ENCODE peak calls at places on chromosomes 13 and 19, in nine cellular contexts. One of them, this sample, is unnamed.

GRCh38 chr19:49497047-49497789 is 984 bp downstream of the RPS11 start:
- DNase-seq in retina: no peak
- DNase-seq in GM20000: peak
- DNase-seq in activated naive CD8-positive, alpha-beta T cell treated with anti-CD3 and anti-CD28 coated beads, Interleukin-2, amount 50 U/mL, for 24 hours: peak
- DNase-seq in A673: peak
- DNase-seq in stimulated activated CD4-positive, alpha-beta T cell treated with anti-CD3 and anti-CD28 coated beads, Interleukin-15, amount 100 ng/mL, for 24 hours: peak
- DNase-seq in choroid plexus epithelial cell: peak
- DNase-seq in BJ: no peak
- DNase-seq in AG04450: no peak
- DNase-seq in this sample: peak

GRCh38 chr13:60282708-60283107 is 114.3 kb upstream of the TDRD3 start:
- DNase-seq in GM20000: no peak
- DNase-seq in stimulated activated CD4-positive, alpha-beta T cell treated with anti-CD3 and anti-CD28 coated beads, Interleukin-15, amount 100 ng/mL, for 24 hours: no peak
- DNase-seq in choroid plexus epithelial cell: no peak
- DNase-seq in AG04450: no peak
- DNase-seq in activated naive CD8-positive, alpha-beta T cell treated with anti-CD3 and anti-CD28 coated beads, Interleukin-2, amount 50 U/mL, for 24 hours: no peak
- DNase-seq in BJ: no peak
- DNase-seq in retina: no peak
- DNase-seq in A673: no peak
- DNase-seq in this sample: no peak

GRCh38 chr13:33514362-33514761 is 228.8 kb upstream of the STARD13 start:
- DNase-seq in choroid plexus epithelial cell: no peak
- DNase-seq in retina: no peak
- DNase-seq in AG04450: no peak
- DNase-seq in A673: no peak
- DNase-seq in stimulated activated CD4-positive, alpha-beta T cell treated with anti-CD3 and anti-CD28 coated beads, Interleukin-15, amount 100 ng/mL, for 24 hours: no peak
- DNase-seq in GM20000: no peak
- DNase-seq in activated naive CD8-positive, alpha-beta T cell treated with anti-CD3 and anti-CD28 coated beads, Interleukin-2, amount 50 U/mL, for 24 hours: no peak
- DNase-seq in BJ: no peak
- DNase-seq in this sample: no peak

GRCh38 chr19:2120821-2121220 is 24.1 kb downstream of the IZUMO4 start:
- DNase-seq in choroid plexus epithelial cell: no peak
- DNase-seq in GM20000: no peak
- DNase-seq in retina: no peak
- DNase-seq in BJ: no peak
- DNase-seq in AG04450: no peak
- DNase-seq in stimulated activated CD4-positive, alpha-beta T cell treated with anti-CD3 and anti-CD28 coated beads, Interleukin-15, amount 100 ng/mL, for 24 hours: no peak
- DNase-seq in activated naive CD8-positive, alpha-beta T cell treated with anti-CD3 and anti-CD28 coated beads, Interleukin-2, amount 50 U/mL, for 24 hours: no peak
- DNase-seq in A673: no peak
- DNase-seq in this sample: no peak

GRCh38 chr13:29369060-29369743 is 226.3 kb downstream of the SLC7A1 start:
- DNase-seq in BJ: no peak
- DNase-seq in choroid plexus epithelial cell: peak
- DNase-seq in stimulated activated CD4-positive, alpha-beta T cell treated with anti-CD3 and anti-CD28 coated beads, Interleukin-15, amount 100 ng/mL, for 24 hours: no peak
- DNase-seq in GM20000: no peak
- DNase-seq in retina: no peak
- DNase-seq in AG04450: no peak
- DNase-seq in A673: peak
- DNase-seq in activated naive CD8-positive, alpha-beta T cell treated with anti-CD3 and anti-CD28 coated beads, Interleukin-2, amount 50 U/mL, for 24 hours: no peak
- DNase-seq in this sample: no peak

GRCh38 chr19:30278882-30279254 is 93.3 kb upstream of the ZNF536 start:
- DNase-seq in stimulated activated CD4-positive, alpha-beta T cell treated with anti-CD3 and anti-CD28 coated beads, Interleukin-15, amount 100 ng/mL, for 24 hours: no peak
- DNase-seq in GM20000: no peak
- DNase-seq in A673: no peak
- DNase-seq in retina: no peak
- DNase-seq in choroid plexus epithelial cell: no peak
- DNase-seq in BJ: no peak
- DNase-seq in AG04450: no peak
- DNase-seq in activated naive CD8-positive, alpha-beta T cell treated with anti-CD3 and anti-CD28 coated beads, Interleukin-2, amount 50 U/mL, for 24 hours: no peak
- DNase-seq in this sample: no peak

GRCh38 chr13:112064222-112064621 is 2.7 kb upstream of the SOX1 start:
- DNase-seq in AG04450: no peak
- DNase-seq in activated naive CD8-positive, alpha-beta T cell treated with anti-CD3 and anti-CD28 coated beads, Interleukin-2, amount 50 U/mL, for 24 hours: no peak
- DNase-seq in GM20000: no peak
- DNase-seq in choroid plexus epithelial cell: no peak
- DNase-seq in retina: no peak
- DNase-seq in BJ: no peak
- DNase-seq in stimulated activated CD4-positive, alpha-beta T cell treated with anti-CD3 and anti-CD28 coated beads, Interleukin-15, amount 100 ng/mL, for 24 hours: no peak
- DNase-seq in A673: no peak
- DNase-seq in this sample: no peak

GRCh38 chr13:25286308-25286968 is 850 bp downstream of the MTMR6 start:
- DNase-seq in AG04450: no peak
- DNase-seq in A673: peak
- DNase-seq in GM20000: peak
- DNase-seq in BJ: no peak
- DNase-seq in stimulated activated CD4-positive, alpha-beta T cell treated with anti-CD3 and anti-CD28 coated beads, Interleukin-15, amount 100 ng/mL, for 24 hours: peak
- DNase-seq in activated naive CD8-positive, alpha-beta T cell treated with anti-CD3 and anti-CD28 coated beads, Interleukin-2, amount 50 U/mL, for 24 hours: peak
- DNase-seq in choroid plexus epithelial cell: peak
- DNase-seq in retina: no peak
- DNase-seq in this sample: peak

GRCh38 chr13:79837741-79838450 is 356.9 kb downstream of the NDFIP2 start:
- DNase-seq in choroid plexus epithelial cell: peak
- DNase-seq in BJ: peak
- DNase-seq in retina: no peak
- DNase-seq in activated naive CD8-positive, alpha-beta T cell treated with anti-CD3 and anti-CD28 coated beads, Interleukin-2, amount 50 U/mL, for 24 hours: no peak
- DNase-seq in A673: peak
- DNase-seq in AG04450: no peak
- DNase-seq in GM20000: no peak
- DNase-seq in stimulated activated CD4-positive, alpha-beta T cell treated with anti-CD3 and anti-CD28 coated beads, Interleukin-15, amount 100 ng/mL, for 24 hours: no peak
- DNase-seq in this sample: no peak

GRCh38 chr13:100848304-100848703 is 173.7 kb upstream of the TMTC4 start:
- DNase-seq in BJ: no peak
- DNase-seq in retina: no peak
- DNase-seq in choroid plexus epithelial cell: no peak
- DNase-seq in GM20000: no peak
- DNase-seq in A673: peak
- DNase-seq in activated naive CD8-positive, alpha-beta T cell treated with anti-CD3 and anti-CD28 coated beads, Interleukin-2, amount 50 U/mL, for 24 hours: no peak
- DNase-seq in AG04450: no peak
- DNase-seq in stimulated activated CD4-positive, alpha-beta T cell treated with anti-CD3 and anti-CD28 coated beads, Interleukin-15, amount 100 ng/mL, for 24 hours: no peak
- DNase-seq in this sample: no peak

GRCh38 chr19:49210108-49210900 is 52.7 kb downstream of the TRPM4 start:
- DNase-seq in BJ: no peak
- DNase-seq in GM20000: no peak
- DNase-seq in choroid plexus epithelial cell: peak
- DNase-seq in stimulated activated CD4-positive, alpha-beta T cell treated with anti-CD3 and anti-CD28 coated beads, Interleukin-15, amount 100 ng/mL, for 24 hours: peak
- DNase-seq in A673: peak
- DNase-seq in activated naive CD8-positive, alpha-beta T cell treated with anti-CD3 and anti-CD28 coated beads, Interleukin-2, amount 50 U/mL, for 24 hours: peak
- DNase-seq in AG04450: no peak
- DNase-seq in retina: peak
- DNase-seq in this sample: peak

GRCh38 chr13:112688560-112689497 is 1.0 kb upstream of the ATP11A start:
- DNase-seq in AG04450: no peak
- DNase-seq in stimulated activated CD4-positive, alpha-beta T cell treated with anti-CD3 and anti-CD28 coated beads, Interleukin-15, amount 100 ng/mL, for 24 hours: peak
- DNase-seq in BJ: no peak
- DNase-seq in activated naive CD8-positive, alpha-beta T cell treated with anti-CD3 and anti-CD28 coated beads, Interleukin-2, amount 50 U/mL, for 24 hours: peak
- DNase-seq in choroid plexus epithelial cell: no peak
- DNase-seq in A673: no peak
- DNase-seq in retina: no peak
- DNase-seq in GM20000: no peak
- DNase-seq in this sample: no peak

GRCh38 chr13:41897126-41897525 is 63.8 kb downstream of the VWA8 start:
- DNase-seq in stimulated activated CD4-positive, alpha-beta T cell treated with anti-CD3 and anti-CD28 coated beads, Interleukin-15, amount 100 ng/mL, for 24 hours: no peak
- DNase-seq in AG04450: no peak
- DNase-seq in retina: no peak
- DNase-seq in BJ: no peak
- DNase-seq in GM20000: no peak
- DNase-seq in A673: no peak
- DNase-seq in activated naive CD8-positive, alpha-beta T cell treated with anti-CD3 and anti-CD28 coated beads, Interleukin-2, amount 50 U/mL, for 24 hours: no peak
- DNase-seq in choroid plexus epithelial cell: peak
- DNase-seq in this sample: no peak

GRCh38 chr13:99322297-99323103 is 15.3 kb upstream of the GPR183 start:
- DNase-seq in stimulated activated CD4-positive, alpha-beta T cell treated with anti-CD3 and anti-CD28 coated beads, Interleukin-15, amount 100 ng/mL, for 24 hours: peak
- DNase-seq in GM20000: peak
- DNase-seq in activated naive CD8-positive, alpha-beta T cell treated with anti-CD3 and anti-CD28 coated beads, Interleukin-2, amount 50 U/mL, for 24 hours: no peak
- DNase-seq in AG04450: no peak
- DNase-seq in BJ: peak
- DNase-seq in A673: no peak
- DNase-seq in choroid plexus epithelial cell: peak
- DNase-seq in retina: no peak
- DNase-seq in this sample: peak

GRCh38 chr19:49798574-49798973 is 14.5 kb downstream of the FUZ start:
- DNase-seq in choroid plexus epithelial cell: no peak
- DNase-seq in BJ: no peak
- DNase-seq in A673: no peak
- DNase-seq in stimulated activated CD4-positive, alpha-beta T cell treated with anti-CD3 and anti-CD28 coated beads, Interleukin-15, amount 100 ng/mL, for 24 hours: no peak
- DNase-seq in AG04450: no peak
- DNase-seq in retina: no peak
- DNase-seq in activated naive CD8-positive, alpha-beta T cell treated with anti-CD3 and anti-CD28 coated beads, Interleukin-2, amount 50 U/mL, for 24 hours: no peak
- DNase-seq in GM20000: no peak
- DNase-seq in this sample: no peak

GRCh38 chr19:4879041-4879440 is 11.6 kb upstream of the PLIN3 start:
- DNase-seq in GM20000: no peak
- DNase-seq in BJ: no peak
- DNase-seq in retina: no peak
- DNase-seq in stimulated activated CD4-positive, alpha-beta T cell treated with anti-CD3 and anti-CD28 coated beads, Interleukin-15, amount 100 ng/mL, for 24 hours: no peak
- DNase-seq in A673: no peak
- DNase-seq in choroid plexus epithelial cell: no peak
- DNase-seq in activated naive CD8-positive, alpha-beta T cell treated with anti-CD3 and anti-CD28 coated beads, Interleukin-2, amount 50 U/mL, for 24 hours: no peak
- DNase-seq in AG04450: no peak
- DNase-seq in this sample: no peak

GRCh38 chr19:56377105-56377924 is 16.0 kb downstream of the ZNF582 start:
- DNase-seq in retina: no peak
- DNase-seq in choroid plexus epithelial cell: no peak
- DNase-seq in GM20000: no peak
- DNase-seq in activated naive CD8-positive, alpha-beta T cell treated with anti-CD3 and anti-CD28 coated beads, Interleukin-2, amount 50 U/mL, for 24 hours: no peak
- DNase-seq in AG04450: no peak
- DNase-seq in A673: no peak
- DNase-seq in BJ: no peak
- DNase-seq in stimulated activated CD4-positive, alpha-beta T cell treated with anti-CD3 and anti-CD28 coated beads, Interleukin-15, amount 100 ng/mL, for 24 hours: no peak
- DNase-seq in this sample: no peak

GRCh38 chr19:53212703-53213320 is 19.7 kb upstream of the ZNF665 start:
- DNase-seq in AG04450: no peak
- DNase-seq in stimulated activated CD4-positive, alpha-beta T cell treated with anti-CD3 and anti-CD28 coated beads, Interleukin-15, amount 100 ng/mL, for 24 hours: no peak
- DNase-seq in BJ: no peak
- DNase-seq in GM20000: no peak
- DNase-seq in choroid plexus epithelial cell: no peak
- DNase-seq in retina: no peak
- DNase-seq in A673: no peak
- DNase-seq in activated naive CD8-positive, alpha-beta T cell treated with anti-CD3 and anti-CD28 coated beads, Interleukin-2, amount 50 U/mL, for 24 hours: no peak
- DNase-seq in this sample: no peak

GRCh38 chr13:84925443-84925842 is 873.8 kb downstream of the SLITRK6 start:
- DNase-seq in GM20000: no peak
- DNase-seq in activated naive CD8-positive, alpha-beta T cell treated with anti-CD3 and anti-CD28 coated beads, Interleukin-2, amount 50 U/mL, for 24 hours: no peak
- DNase-seq in retina: no peak
- DNase-seq in stimulated activated CD4-positive, alpha-beta T cell treated with anti-CD3 and anti-CD28 coated beads, Interleukin-15, amount 100 ng/mL, for 24 hours: no peak
- DNase-seq in AG04450: peak
- DNase-seq in BJ: no peak
- DNase-seq in choroid plexus epithelial cell: peak
- DNase-seq in A673: no peak
- DNase-seq in this sample: no peak

GRCh38 chr13:110490009-110490770 is 71.3 kb downstream of the RAB20 start:
- DNase-seq in A673: no peak
- DNase-seq in BJ: no peak
- DNase-seq in stimulated activated CD4-positive, alpha-beta T cell treated with anti-CD3 and anti-CD28 coated beads, Interleukin-15, amount 100 ng/mL, for 24 hours: no peak
- DNase-seq in retina: no peak
- DNase-seq in choroid plexus epithelial cell: no peak
- DNase-seq in activated naive CD8-positive, alpha-beta T cell treated with anti-CD3 and anti-CD28 coated beads, Interleukin-2, amount 50 U/mL, for 24 hours: no peak
- DNase-seq in AG04450: no peak
- DNase-seq in GM20000: no peak
- DNase-seq in this sample: no peak

GRCh38 chr19:46451352-46451751 is 20.0 kb downstream of the PNMA8A start:
- DNase-seq in AG04450: no peak
- DNase-seq in retina: peak
- DNase-seq in BJ: no peak
- DNase-seq in GM20000: no peak
- DNase-seq in choroid plexus epithelial cell: no peak
- DNase-seq in activated naive CD8-positive, alpha-beta T cell treated with anti-CD3 and anti-CD28 coated beads, Interleukin-2, amount 50 U/mL, for 24 hours: no peak
- DNase-seq in A673: no peak
- DNase-seq in stimulated activated CD4-positive, alpha-beta T cell treated with anti-CD3 and anti-CD28 coated beads, Interleukin-15, amount 100 ng/mL, for 24 hours: no peak
- DNase-seq in this sample: no peak

GRCh38 chr13:29292045-29292444 is 303.4 kb downstream of the SLC7A1 start:
- DNase-seq in retina: no peak
- DNase-seq in AG04450: no peak
- DNase-seq in stimulated activated CD4-positive, alpha-beta T cell treated with anti-CD3 and anti-CD28 coated beads, Interleukin-15, amount 100 ng/mL, for 24 hours: no peak
- DNase-seq in GM20000: no peak
- DNase-seq in BJ: no peak
- DNase-seq in A673: no peak
- DNase-seq in choroid plexus epithelial cell: no peak
- DNase-seq in activated naive CD8-positive, alpha-beta T cell treated with anti-CD3 and anti-CD28 coated beads, Interleukin-2, amount 50 U/mL, for 24 hours: no peak
- DNase-seq in this sample: no peak

GRCh38 chr13:114049026-114049425 is 75.2 kb upstream of the C13orf46 start:
- DNase-seq in stimulated activated CD4-positive, alpha-beta T cell treated with anti-CD3 and anti-CD28 coated beads, Interleukin-15, amount 100 ng/mL, for 24 hours: peak
- DNase-seq in GM20000: peak
- DNase-seq in retina: no peak
- DNase-seq in A673: no peak
- DNase-seq in choroid plexus epithelial cell: no peak
- DNase-seq in AG04450: no peak
- DNase-seq in activated naive CD8-positive, alpha-beta T cell treated with anti-CD3 and anti-CD28 coated beads, Interleukin-2, amount 50 U/mL, for 24 hours: peak
- DNase-seq in BJ: no peak
- DNase-seq in this sample: no peak

GRCh38 chr19:4379383-4380253 is 20.7 kb downstream of the SH3GL1 start:
- DNase-seq in choroid plexus epithelial cell: peak
- DNase-seq in stimulated activated CD4-positive, alpha-beta T cell treated with anti-CD3 and anti-CD28 coated beads, Interleukin-15, amount 100 ng/mL, for 24 hours: peak
- DNase-seq in BJ: no peak
- DNase-seq in A673: peak
- DNase-seq in retina: no peak
- DNase-seq in activated naive CD8-positive, alpha-beta T cell treated with anti-CD3 and anti-CD28 coated beads, Interleukin-2, amount 50 U/mL, for 24 hours: peak
- DNase-seq in GM20000: peak
- DNase-seq in AG04450: no peak
- DNase-seq in this sample: no peak

GRCh38 chr13:112092453-112092852 is 25.5 kb downstream of the SOX1 start:
- DNase-seq in GM20000: no peak
- DNase-seq in stimulated activated CD4-positive, alpha-beta T cell treated with anti-CD3 and anti-CD28 coated beads, Interleukin-15, amount 100 ng/mL, for 24 hours: no peak
- DNase-seq in AG04450: no peak
- DNase-seq in retina: no peak
- DNase-seq in BJ: no peak
- DNase-seq in A673: no peak
- DNase-seq in choroid plexus epithelial cell: no peak
- DNase-seq in activated naive CD8-positive, alpha-beta T cell treated with anti-CD3 and anti-CD28 coated beads, Interleukin-2, amount 50 U/mL, for 24 hours: no peak
- DNase-seq in this sample: no peak

GRCh38 chr13:45807520-45808099 is 43.9 kb downstream of the SIAH3 start:
- DNase-seq in retina: no peak
- DNase-seq in AG04450: no peak
- DNase-seq in choroid plexus epithelial cell: peak
- DNase-seq in BJ: no peak
- DNase-seq in activated naive CD8-positive, alpha-beta T cell treated with anti-CD3 and anti-CD28 coated beads, Interleukin-2, amount 50 U/mL, for 24 hours: peak
- DNase-seq in stimulated activated CD4-positive, alpha-beta T cell treated with anti-CD3 and anti-CD28 coated beads, Interleukin-15, amount 100 ng/mL, for 24 hours: no peak
- DNase-seq in GM20000: peak
- DNase-seq in A673: peak
- DNase-seq in this sample: peak

GRCh38 chr13:100537951-100538462 is 50.6 kb downstream of the GGACT start:
- DNase-seq in AG04450: no peak
- DNase-seq in retina: no peak
- DNase-seq in choroid plexus epithelial cell: no peak
- DNase-seq in activated naive CD8-positive, alpha-beta T cell treated with anti-CD3 and anti-CD28 coated beads, Interleukin-2, amount 50 U/mL, for 24 hours: no peak
- DNase-seq in GM20000: no peak
- DNase-seq in A673: no peak
- DNase-seq in stimulated activated CD4-positive, alpha-beta T cell treated with anti-CD3 and anti-CD28 coated beads, Interleukin-15, amount 100 ng/mL, for 24 hours: no peak
- DNase-seq in BJ: no peak
- DNase-seq in this sample: no peak

GRCh38 chr13:74661851-74662250 is 527.6 kb upstream of the KLF12 start:
- DNase-seq in choroid plexus epithelial cell: peak
- DNase-seq in A673: no peak
- DNase-seq in retina: no peak
- DNase-seq in stimulated activated CD4-positive, alpha-beta T cell treated with anti-CD3 and anti-CD28 coated beads, Interleukin-15, amount 100 ng/mL, for 24 hours: no peak
- DNase-seq in GM20000: no peak
- DNase-seq in activated naive CD8-positive, alpha-beta T cell treated with anti-CD3 and anti-CD28 coated beads, Interleukin-2, amount 50 U/mL, for 24 hours: no peak
- DNase-seq in AG04450: no peak
- DNase-seq in BJ: peak
- DNase-seq in this sample: no peak

GRCh38 chr19:54133312-54133956 is 4.1 kb upstream of the CNOT3 start:
- DNase-seq in retina: no peak
- DNase-seq in stimulated activated CD4-positive, alpha-beta T cell treated with anti-CD3 and anti-CD28 coated beads, Interleukin-15, amount 100 ng/mL, for 24 hours: no peak
- DNase-seq in GM20000: no peak
- DNase-seq in AG04450: peak
- DNase-seq in activated naive CD8-positive, alpha-beta T cell treated with anti-CD3 and anti-CD28 coated beads, Interleukin-2, amount 50 U/mL, for 24 hours: no peak
- DNase-seq in BJ: no peak
- DNase-seq in choroid plexus epithelial cell: no peak
- DNase-seq in A673: peak
- DNase-seq in this sample: no peak

GRCh38 chr13:33487575-33488243 is 202.2 kb upstream of the STARD13 start:
- DNase-seq in choroid plexus epithelial cell: peak
- DNase-seq in A673: peak
- DNase-seq in BJ: no peak
- DNase-seq in retina: no peak
- DNase-seq in GM20000: peak
- DNase-seq in activated naive CD8-positive, alpha-beta T cell treated with anti-CD3 and anti-CD28 coated beads, Interleukin-2, amount 50 U/mL, for 24 hours: no peak
- DNase-seq in stimulated activated CD4-positive, alpha-beta T cell treated with anti-CD3 and anti-CD28 coated beads, Interleukin-15, amount 100 ng/mL, for 24 hours: no peak
- DNase-seq in AG04450: no peak
- DNase-seq in this sample: no peak

GRCh38 chr19:45250216-45250831 is 747 bp upstream of the MARK4 start:
- DNase-seq in BJ: no peak
- DNase-seq in A673: no peak
- DNase-seq in AG04450: no peak
- DNase-seq in retina: no peak
- DNase-seq in activated naive CD8-positive, alpha-beta T cell treated with anti-CD3 and anti-CD28 coated beads, Interleukin-2, amount 50 U/mL, for 24 hours: no peak
- DNase-seq in choroid plexus epithelial cell: no peak
- DNase-seq in stimulated activated CD4-positive, alpha-beta T cell treated with anti-CD3 and anti-CD28 coated beads, Interleukin-15, amount 100 ng/mL, for 24 hours: no peak
- DNase-seq in GM20000: no peak
- DNase-seq in this sample: no peak

This sample was measured in K562.